ENCODE peak calls at places on chromosome 20, in six cellular contexts. One of them, this sample, is unnamed.

GRCh38 chr20:21622097-21622496 is 83.4 kb upstream of the PAX1 start:
- DNase-seq in sigmoid colon: no peak
- DNase-seq in kidney: no peak
- DNase-seq in IMR-90: no peak
- DNase-seq in lung: no peak
- DNase-seq in body of pancreas: no peak
- DNase-seq in this sample: no peak

GRCh38 chr20:24698189-24698588 is 228.8 kb downstream of the SYNDIG1 start:
- DNase-seq in body of pancreas: no peak
- DNase-seq in kidney: no peak
- DNase-seq in sigmoid colon: peak; percentile 42
- DNase-seq in lung: peak; percentile 26
- DNase-seq in IMR-90: no peak
- DNase-seq in this sample: no peak

GRCh38 chr20:24969203-24970029 is 20.3 kb downstream of the CST7 start:
- DNase-seq in kidney: no peak
- DNase-seq in lung: no peak
- DNase-seq in IMR-90: no peak
- DNase-seq in body of pancreas: no peak
- DNase-seq in sigmoid colon: peak; percentile 48
- DNase-seq in this sample: no peak

GRCh38 chr20:61815678-61816077 is 250.0 kb downstream of the TAF4 start:
- DNase-seq in body of pancreas: no peak
- DNase-seq in sigmoid colon: no peak
- DNase-seq in IMR-90: no peak
- DNase-seq in lung: no peak
- DNase-seq in kidney: peak; percentile 35
- DNase-seq in this sample: no peak

GRCh38 chr20:33798444-33798843 is 12.7 kb upstream of the CHMP4B start:
- DNase-seq in sigmoid colon: no peak
- DNase-seq in body of pancreas: no peak
- DNase-seq in IMR-90: no peak
- DNase-seq in kidney: no peak
- DNase-seq in lung: no peak
- DNase-seq in this sample: no peak

GRCh38 chr20:33945391-33946079 is 48.2 kb upstream of the RALY start:
- DNase-seq in lung: no peak
- DNase-seq in body of pancreas: no peak
- DNase-seq in sigmoid colon: no peak
- DNase-seq in kidney: no peak
- DNase-seq in IMR-90: peak; percentile 93
- DNase-seq in this sample: peak; percentile 60

GRCh38 chr20:46953596-46953995 is 59.0 kb downstream of the EYA2 start:
- DNase-seq in IMR-90: no peak
- DNase-seq in sigmoid colon: peak; percentile 13
- DNase-seq in lung: no peak
- DNase-seq in body of pancreas: no peak
- DNase-seq in kidney: no peak
- DNase-seq in this sample: no peak

GRCh38 chr20:23884771-23885162 is 5.2 kb upstream of the CST5 start:
- DNase-seq in kidney: no peak
- DNase-seq in IMR-90: no peak
- DNase-seq in body of pancreas: no peak
- DNase-seq in lung: no peak
- DNase-seq in sigmoid colon: no peak
- DNase-seq in this sample: no peak

GRCh38 chr20:53755733-53756523 is 162.3 kb upstream of the ZNF217 start:
- DNase-seq in lung: no peak
- DNase-seq in kidney: no peak
- DNase-seq in sigmoid colon: no peak
- DNase-seq in body of pancreas: no peak
- DNase-seq in IMR-90: no peak
- DNase-seq in this sample: no peak

GRCh38 chr20:46202758-46203509 is 84.8 kb downstream of the CD40 start:
- DNase-seq in kidney: no peak
- DNase-seq in sigmoid colon: no peak
- DNase-seq in lung: no peak
- DNase-seq in body of pancreas: no peak
- DNase-seq in IMR-90: no peak
- DNase-seq in this sample: no peak

GRCh38 chr20:46088409-46089075 is 1.2 kb downstream of the NCOA5 start:
- DNase-seq in IMR-90: peak; percentile 8
- DNase-seq in body of pancreas: no peak
- DNase-seq in sigmoid colon: no peak
- DNase-seq in kidney: no peak
- DNase-seq in lung: no peak
- DNase-seq in this sample: peak; percentile 48

GRCh38 chr20:4961746-4962145 is 39.6 kb downstream of the SLC23A2 start:
- DNase-seq in body of pancreas: no peak
- DNase-seq in sigmoid colon: no peak
- DNase-seq in kidney: no peak
- DNase-seq in lung: no peak
- DNase-seq in IMR-90: peak; percentile 97
- DNase-seq in this sample: no peak

GRCh38 chr20:45359406-45360148 is 3.4 kb upstream of the SYS1 start:
- DNase-seq in body of pancreas: peak; percentile 62
- DNase-seq in kidney: no peak
- DNase-seq in lung: no peak
- DNase-seq in IMR-90: no peak
- DNase-seq in sigmoid colon: peak; percentile 89
- DNase-seq in this sample: peak; percentile 96

GRCh38 chr20:33556237-33556636 is 66.3 kb downstream of the CBFA2T2 start:
- DNase-seq in sigmoid colon: no peak
- DNase-seq in body of pancreas: no peak
- DNase-seq in IMR-90: no peak
- DNase-seq in kidney: no peak
- DNase-seq in lung: no peak
- DNase-seq in this sample: no peak

GRCh38 chr20:61704661-61705060 is 361.0 kb downstream of the TAF4 start:
- DNase-seq in sigmoid colon: no peak
- DNase-seq in kidney: no peak
- DNase-seq in lung: no peak
- DNase-seq in IMR-90: no peak
- DNase-seq in body of pancreas: no peak
- DNase-seq in this sample: no peak

GRCh38 chr20:56247954-56248782 is at the start of gene MC3R:
- DNase-seq in body of pancreas: peak; percentile 58
- DNase-seq in sigmoid colon: no peak
- DNase-seq in kidney: no peak
- DNase-seq in lung: peak; percentile 45
- DNase-seq in IMR-90: peak; percentile 30
- DNase-seq in this sample: peak; percentile 75

GRCh38 chr20:19433371-19434316 is 221.2 kb downstream of the SLC24A3 start:
- DNase-seq in body of pancreas: no peak
- DNase-seq in kidney: no peak
- DNase-seq in lung: no peak
- DNase-seq in sigmoid colon: no peak
- DNase-seq in IMR-90: no peak
- DNase-seq in this sample: no peak

GRCh38 chr20:25076731-25077609 is 5.0 kb downstream of the VSX1 start:
- DNase-seq in kidney: no peak
- DNase-seq in body of pancreas: peak; percentile 67
- DNase-seq in IMR-90: peak; percentile 1
- DNase-seq in lung: no peak
- DNase-seq in sigmoid colon: no peak
- DNase-seq in this sample: peak; percentile 72

GRCh38 chr20:41258489-41258888 is 59.0 kb downstream of the ZHX3 start:
- DNase-seq in sigmoid colon: no peak
- DNase-seq in IMR-90: no peak
- DNase-seq in lung: no peak
- DNase-seq in kidney: no peak
- DNase-seq in body of pancreas: no peak
- DNase-seq in this sample: no peak
- H3K27ac ChIP-seq in sigmoid colon: no peak overlapping the region
- H3K27ac ChIP-seq in IMR-90: no peak overlapping the region
- H3K27ac ChIP-seq in lung: no peak overlapping the region
- H3K27ac ChIP-seq in kidney: no peak overlapping the region
- H3K27ac ChIP-seq in body of pancreas: no peak overlapping the region
- H3K27ac ChIP-seq in this sample: no peak overlapping the region

GRCh38 chr20:57332105-57333089 is 2.8 kb downstream of the SPO11 start:
- DNase-seq in IMR-90: no peak
- DNase-seq in kidney: no peak
- DNase-seq in sigmoid colon: no peak
- DNase-seq in lung: no peak
- DNase-seq in body of pancreas: no peak
- DNase-seq in this sample: peak; percentile 59
- TF ChIP-seq CTCF in IMR-90: no peak
- TF ChIP-seq CTCF in kidney: no peak
- TF ChIP-seq CTCF in sigmoid colon: no peak
- TF ChIP-seq CTCF in lung: no peak
- TF ChIP-seq CTCF in body of pancreas: no peak
- TF ChIP-seq CTCF in this sample: peak; percentile 80

DNA sequence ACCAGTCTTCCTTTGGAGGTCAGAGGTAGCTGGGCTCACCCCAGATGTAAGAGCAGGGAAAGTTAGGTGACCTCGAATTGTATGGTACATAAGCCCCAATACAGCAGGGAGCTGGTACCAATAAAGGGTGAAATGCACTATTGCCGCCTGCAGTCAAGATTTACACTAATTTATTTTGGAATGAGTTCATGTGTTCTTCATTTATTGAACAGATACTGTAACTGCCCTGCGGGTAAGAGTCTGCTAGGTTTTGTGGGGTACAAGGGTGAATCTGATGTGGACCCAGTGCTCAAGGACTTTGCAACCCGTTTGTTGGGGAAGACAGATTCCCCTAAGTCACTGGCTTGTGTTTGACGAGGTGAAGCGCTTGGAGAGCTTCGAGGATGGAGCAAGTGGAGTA is 2.5 kb upstream of the DNAJC5 start:
- DNase-seq in sigmoid colon: no peak
- DNase-seq in lung: no peak
- DNase-seq in body of pancreas: no peak
- DNase-seq in kidney: no peak
- DNase-seq in IMR-90: no peak
- DNase-seq in this sample: no peak
- H3K27ac ChIP-seq in sigmoid colon: no peak overlapping the region
- H3K27ac ChIP-seq in lung: no peak overlapping the region
- H3K27ac ChIP-seq in body of pancreas: no peak overlapping the region
- H3K27ac ChIP-seq in kidney: no peak overlapping the region
- H3K27ac ChIP-seq in IMR-90: no peak overlapping the region
- H3K27ac ChIP-seq in this sample: peak overlapping the region; percentile 42

GRCh38 chr20:20448891-20449290 is 81.0 kb downstream of the INSM1 start:
- DNase-seq in lung: no peak
- DNase-seq in IMR-90: no peak
- DNase-seq in body of pancreas: no peak
- DNase-seq in kidney: no peak
- DNase-seq in sigmoid colon: no peak
- DNase-seq in this sample: no peak

GRCh38 chr20:20454367-20454766 is 86.5 kb downstream of the INSM1 start:
- DNase-seq in sigmoid colon: no peak
- DNase-seq in IMR-90: no peak
- DNase-seq in body of pancreas: no peak
- DNase-seq in lung: no peak
- DNase-seq in kidney: no peak
- DNase-seq in this sample: no peak

GRCh38 chr20:20454850-20455627 is 87.1 kb downstream of the INSM1 start:
- DNase-seq in IMR-90: no peak
- DNase-seq in sigmoid colon: no peak
- DNase-seq in lung: no peak
- DNase-seq in body of pancreas: no peak
- DNase-seq in kidney: no peak
- DNase-seq in this sample: no peak

GRCh38 chr20:20450461-20451027 is 82.6 kb downstream of the INSM1 start:
- DNase-seq in sigmoid colon: no peak
- DNase-seq in lung: no peak
- DNase-seq in kidney: no peak
- DNase-seq in IMR-90: no peak
- DNase-seq in body of pancreas: no peak
- DNase-seq in this sample: no peak

DNA sequence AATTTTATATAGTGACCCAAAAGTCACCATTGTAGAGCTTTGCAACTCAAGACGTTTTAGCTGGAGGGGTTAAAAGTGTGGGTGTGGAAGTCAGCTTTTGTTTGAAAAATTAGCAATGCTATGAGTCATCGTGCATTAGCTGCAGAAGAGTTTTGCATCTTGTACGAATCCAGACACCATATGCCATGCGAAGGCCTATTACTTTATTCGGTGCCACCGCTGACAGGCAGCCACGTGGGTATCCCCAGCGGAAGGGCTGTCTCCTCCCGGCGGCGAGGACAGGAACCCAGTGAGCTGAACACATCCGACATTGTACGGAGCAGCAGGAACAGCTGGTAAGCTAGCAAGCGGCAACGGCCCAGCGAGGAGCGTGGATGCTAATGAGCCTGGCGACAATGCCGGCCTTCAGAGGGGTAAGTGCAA is 84.4 kb downstream of the INSM1 start:
- DNase-seq in sigmoid colon: no peak
- DNase-seq in kidney: peak; percentile 88
- DNase-seq in lung: no peak
- DNase-seq in IMR-90: peak; percentile 78
- DNase-seq in body of pancreas: peak; percentile 44
- DNase-seq in this sample: peak; percentile 77
- TF ChIP-seq CTCF in sigmoid colon: no peak
- TF ChIP-seq CTCF in kidney: no peak
- TF ChIP-seq CTCF in lung: no peak
- TF ChIP-seq CTCF in IMR-90: no peak
- TF ChIP-seq CTCF in body of pancreas: no peak
- TF ChIP-seq CTCF in this sample: no peak

GRCh38 chr20:1286267-1287036 is 20.4 kb downstream of the SNPH start:
- DNase-seq in lung: no peak
- DNase-seq in sigmoid colon: peak; percentile 34
- DNase-seq in kidney: no peak
- DNase-seq in IMR-90: no peak
- DNase-seq in body of pancreas: no peak
- DNase-seq in this sample: no peak
- H3K27ac ChIP-seq in lung: no peak overlapping the region
- H3K27ac ChIP-seq in sigmoid colon: no peak overlapping the region
- H3K27ac ChIP-seq in kidney: no peak overlapping the region
- H3K27ac ChIP-seq in IMR-90: no peak overlapping the region
- H3K27ac ChIP-seq in body of pancreas: no peak overlapping the region
- H3K27ac ChIP-seq in this sample: no peak overlapping the region